ENCODE peak calls at places on chromosome 20, in eight cellular contexts. E is gastrocnemius medialis; B is SK-N-SH; O is naive thymus-derived CD4-positive, alpha-beta T cell; T is endothelial cell of umbilical vein; N is cardiac muscle cell; X is mucosa of descending colon; U is neural progenitor cell. S is an unnamed sample. For H3K9me3 and H3K4me1, the result is how much of the 10 kb centered on the place peaks cover.

GRCh38 chr20:51093240-51093763 is 70.4 kb upstream of the KCNG1 start:
- DNase-seq in B (no peak), U (no peak), X (no peak), T (no peak), E (no peak), O (no peak), N (no peak), S (no peak)

GRCh38 chr20:58103517-58103904 is 124.9 kb downstream of the ANKRD60 start:
- DNase-seq in X (no peak), B (no peak), T (no peak), O (no peak), N (no peak), E (no peak), U (no peak), S (no peak)

GRCh38 chr20:50092436-50092835 is 20.5 kb downstream of the UBE2V1 start:
- DNase-seq in U (no peak), B (no peak), O (no peak), N (no peak), E (no peak), T (no peak), X (no peak), S (no peak)

GRCh38 chr20:19264191-19264590 is 51.7 kb downstream of the SLC24A3 start:
- DNase-seq in N (no peak), X (no peak), B (no peak), E (no peak), U (no peak), O (no peak), T (no peak), S (no peak)

GRCh38 chr20:14445310-14445709 is 107.9 kb upstream of the FLRT3 start:
- DNase-seq in U (no peak), E (no peak), N (no peak), X (no peak), T (peak), B (no peak), O (no peak), S (peak)

GRCh38 chr20:20795721-20796120 is 83.3 kb upstream of the RALGAPA2 start:
- DNase-seq in E (no peak), U (no peak), B (no peak), X (no peak), O (no peak), T (no peak), N (no peak), S (no peak)

GRCh38 chr20:54438166-54438565 is 37.2 kb upstream of the DOK5 start:
- DNase-seq in E (no peak), X (no peak), B (no peak), T (no peak), U (no peak), N (no peak), O (no peak), S (no peak)

GRCh38 chr20:43459022-43459942 is 1.6 kb downstream of the SRSF6 start:
- DNase-seq in T (peak), X (no peak), B (no peak), N (no peak), U (peak), O (no peak), E (no peak), S (no peak)

GRCh38 chr20:2264118-2264517 is 31.7 kb upstream of the TGM3 start:
- DNase-seq in B (no peak), U (no peak), O (no peak), T (no peak), E (no peak), N (no peak), X (no peak), S (no peak)

GRCh38 chr20:19699132-19699971 is 58.7 kb upstream of the RIN2 start:
- DNase-seq in O (no peak), E (no peak), U (no peak), N (no peak), X (no peak), T (peak), B (no peak), S (peak)

GRCh38 chr20:23257848-23258746 is 92.5 kb upstream of the NXT1 start:
- DNase-seq in T (peak), U (no peak), E (peak), B (peak), N (no peak), O (no peak), X (no peak), S (peak)

GRCh38 chr20:34111057-34111711 is 859 bp downstream of the EIF2S2 start:
- DNase-seq in U (peak), X (no peak), E (no peak), B (peak), N (peak), T (peak), O (no peak), S (peak)

GRCh38 chr20:63097336-63097831 is 90.6 kb upstream of the BHLHE23 start:
- DNase-seq in E (peak), O (no peak), X (peak), N (no peak), T (no peak), U (no peak), B (no peak), S (no peak)

GRCh38 chr20:12063106-12063505 is 145.4 kb downstream of the BTBD3 start:
- DNase-seq in T (no peak), X (no peak), U (no peak), N (no peak), B (peak), O (no peak), E (no peak), S (no peak)

GRCh38 chr20:25207960-25208534 is 12.5 kb downstream of the ENTPD6 start:
- DNase-seq in T (no peak), N (no peak), O (no peak), B (no peak), E (no peak), X (no peak), U (no peak), S (no peak)

GRCh38 chr20:21280496-21281016 is 22.6 kb upstream of the XRN2 start:
- DNase-seq in E (no peak), N (no peak), O (no peak), U (no peak), T (no peak), X (no peak), B (no peak), S (no peak)

GRCh38 chr20:16397053-16397452 is 176.2 kb downstream of the KIF16B start:
- DNase-seq in T (no peak), U (no peak), X (no peak), E (peak), B (no peak), N (no peak), O (no peak), S (peak)

GRCh38 chr20:51306521-51307358 is 235.8 kb downstream of the NFATC2 start:
- DNase-seq in N (peak), B (peak), U (peak), E (peak), O (peak), X (peak), T (peak), S (peak)

GRCh38 chr20:34938466-34939163 is 17.0 kb downstream of the GSS start:
- DNase-seq in E (peak), X (peak), B (no peak), U (no peak), O (no peak), N (no peak), T (peak), S (no peak)

GRCh38 chr20:16864069-16864468 is 115.9 kb downstream of the OTOR start:
- DNase-seq in N (no peak), U (no peak), B (no peak), O (no peak), E (peak), X (no peak), T (no peak), S (peak)

GRCh38 chr20:38127011-38127621 is 38.0 kb downstream of the TGM2 start:
- DNase-seq in B (no peak), N (no peak), E (peak), T (peak), X (no peak), O (no peak), U (no peak), S (peak)

GRCh38 chr20:50392138-50392866 is 117.9 kb upstream of the PTPN1 start:
- DNase-seq in N (no peak), B (no peak), O (no peak), T (no peak), U (no peak), X (no peak), E (no peak), S (no peak)

GRCh38 chr20:64222851-64223525 is 32.6 kb upstream of the PCMTD2 start:
- DNase-seq in E (no peak), U (no peak), X (no peak), T (no peak), B (no peak), N (no peak), O (no peak), S (peak)

GRCh38 chr20:11698124-11698523 is 219.6 kb upstream of the BTBD3 start:
- DNase-seq in O (no peak), B (no peak), N (no peak), X (no peak), E (no peak), U (no peak), T (no peak), S (no peak)

GRCh38 chr20:1952737-1953530 is 40.9 kb downstream of the PDYN start:
- DNase-seq in T (no peak), N (no peak), O (no peak), B (no peak), X (no peak), E (no peak), U (no peak), S (no peak)

GRCh38 chr20:25227317-25227831 is 20.5 kb upstream of the PYGB start:
- DNase-seq in E (no peak), O (no peak), N (peak), X (peak), U (no peak), B (no peak), T (peak), S (peak)

GRCh38 chr20:56592817-56593216 is 36.3 kb upstream of the TFAP2C start:
- DNase-seq in E (no peak), O (no peak), B (no peak), N (no peak), X (no peak), T (no peak), U (no peak), S (no peak)

GRCh38 chr20:54059691-54060364 is 10.6 kb downstream of the BCAS1 start:
- DNase-seq in X (no peak), B (no peak), E (no peak), U (no peak), T (no peak), O (no peak), N (no peak), S (no peak)

GRCh38 chr20:60371456-60371855 is 413.2 kb downstream of the CDH26 start:
- DNase-seq in N (no peak), X (no peak), U (no peak), T (no peak), B (no peak), O (no peak), E (no peak), S (no peak)

GRCh38 chr20:60372282-60372681 is 414.1 kb downstream of the CDH26 start:
- DNase-seq in T (no peak), N (no peak), E (no peak), X (no peak), U (no peak), O (no peak), B (no peak), S (no peak)

GRCh38 chr20:60378620-60379019 is 420.4 kb downstream of the CDH26 start:
- DNase-seq in B (no peak), N (no peak), T (no peak), O (no peak), U (no peak), X (no peak), E (no peak), S (no peak)

GRCh38 chr20:60372822-60373221 is 414.6 kb downstream of the CDH26 start:
- DNase-seq in T (no peak), U (no peak), B (no peak), O (no peak), X (no peak), E (no peak), N (no peak), S (no peak)
- H3K9me3 ChIP-seq in T (under half), U (under half), B (under half), O (under half), X (under half), E (under half), N (under half), S (under half)

GRCh38 chr20:62023935-62024334 is 41.7 kb downstream of the TAF4 start:
- DNase-seq in E (no peak), T (no peak), B (no peak), O (no peak), N (no peak), U (no peak), X (no peak), S (no peak)
- H3K4me1 ChIP-seq in E (half or more), T (under half), B (half or more), O (under half), N (under half), U (under half), X (under half), S (under half)

DNA sequence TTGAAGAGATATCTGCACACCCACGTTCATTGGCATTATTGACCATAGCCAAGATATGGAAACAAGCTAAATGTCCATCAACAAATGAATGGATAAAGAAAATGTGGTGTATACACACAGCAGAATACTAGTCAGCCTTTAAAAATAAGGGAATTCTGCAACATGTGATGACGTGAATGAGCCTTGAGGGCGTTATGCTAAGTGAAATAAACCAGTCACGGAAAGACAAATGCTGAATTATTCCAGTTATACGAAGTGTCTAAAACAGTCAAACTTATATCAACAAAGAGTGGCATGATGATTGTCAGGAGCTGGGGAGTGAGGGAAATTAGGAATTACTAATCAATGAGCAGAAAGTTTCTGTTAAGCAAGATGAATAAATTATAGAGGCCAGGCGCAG is 8.4 kb upstream of the DEFB121 start:
- DNase-seq in O (no peak), X (no peak), U (no peak), E (no peak), B (no peak), T (no peak), N (no peak), S (no peak)
- H3K9me3 ChIP-seq in O (under half), X (under half), U (under half), E (under half), B (under half), T (under half), N (under half), S (under half)

GRCh38 chr20:31675828-31676533 is 38.3 kb downstream of the COX4I2 start:
- DNase-seq in N (peak), T (peak), X (no peak), B (no peak), O (no peak), U (no peak), E (no peak), S (peak)
- H3K4me1 ChIP-seq in N (half or more), T (half or more), X (under half), B (under half), O (half or more), U (under half), E (half or more), S (under half)

DNA sequence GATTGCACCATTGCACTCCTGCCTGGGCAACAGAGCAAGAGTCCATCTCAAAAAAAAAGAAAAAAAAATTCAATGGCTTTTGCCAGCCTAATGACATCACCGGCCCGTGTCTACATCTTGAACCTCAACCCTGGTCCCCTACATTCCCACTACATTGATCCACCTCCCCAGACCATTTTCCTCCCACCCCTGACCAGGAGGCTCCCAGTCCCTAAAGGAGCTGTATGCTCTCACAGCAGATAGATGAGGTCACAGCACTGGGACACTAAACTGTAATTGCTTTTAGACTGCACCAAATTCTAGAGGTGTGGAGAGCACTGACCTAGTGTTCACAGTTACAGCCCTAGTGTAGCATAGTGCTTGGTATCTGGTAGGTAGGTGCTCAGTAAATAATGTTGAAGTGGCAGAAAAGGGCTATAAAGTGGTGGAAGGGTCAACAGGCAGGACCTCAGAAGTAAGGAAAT is 10.7 kb downstream of the TGIF2 start:
- DNase-seq in B (no peak), N (no peak), T (no peak), O (no peak), U (no peak), X (no peak), E (no peak), S (no peak)
- H3K9me3 ChIP-seq in B (under half), N (under half), T (under half), O (under half), U (under half), X (under half), E (under half), S (under half)

GRCh38 chr20:45032781-45033180 is 66.5 kb downstream of the STK4 start:
- DNase-seq in T (no peak), X (no peak), N (no peak), B (no peak), U (no peak), E (no peak), O (no peak), S (no peak)
- H3K4me1 ChIP-seq in T (under half), X (under half), N (under half), B (under half), U (under half), E (under half), O (half or more), S (under half)